ENCODE peak calls at places on chromosomes 12 and 14, in eight cellular contexts. W, S, K, H, C, R, N and V are unnamed samples.

GRCh38 chr14:75249251-75249957 is 29.2 kb upstream of the FOS start:
- DNase-seq in R (no peak), W (peak), S (no peak), N (no peak), H (no peak), C (peak), K (no peak), V (no peak)

GRCh38 chr14:104277416-104278213 is 139.2 kb downstream of the KIF26A start:
- DNase-seq in H (no peak), R (peak), W (no peak), N (no peak), K (no peak), S (no peak), C (no peak), V (no peak)

GRCh38 chr12:123854918-123855317 is 92.8 kb downstream of the DNAH10 start:
- DNase-seq in N (no peak), C (no peak), W (no peak), R (no peak), H (no peak), K (no peak), S (no peak), V (no peak)

GRCh38 chr12:53972152-53972702 is 699 bp upstream of the HOXC11 start:
- DNase-seq in R (no peak), K (no peak), N (no peak), H (no peak), W (no peak), C (no peak), S (no peak), V (peak)

GRCh38 chr12:42504049-42504448 is 85.5 kb downstream of the PRICKLE1 start:
- DNase-seq in C (peak), R (no peak), H (no peak), W (no peak), S (no peak), N (no peak), K (no peak), V (no peak)

GRCh38 chr14:69982220-69982795 is 103.1 kb downstream of the SMOC1 start:
- DNase-seq in H (no peak), K (no peak), W (no peak), C (no peak), R (no peak), S (no peak), N (no peak), V (no peak)

GRCh38 chr12:95258803-95259202 is 41.2 kb downstream of the VEZT start:
- DNase-seq in N (no peak), S (no peak), C (no peak), K (no peak), H (no peak), W (no peak), R (no peak), V (no peak)

GRCh38 chr12:12784911-12785814 is at the start of gene APOLD1:
- DNase-seq in K (no peak), C (peak), R (no peak), W (no peak), S (peak), H (no peak), N (peak), V (no peak)

GRCh38 chr14:56821177-56821576 is 10.9 kb upstream of the OTX2 start:
- DNase-seq in W (no peak), K (no peak), C (no peak), S (no peak), H (no peak), N (no peak), R (no peak), V (no peak)

GRCh38 chr14:73977896-73978295 is 27.8 kb downstream of the COQ6 start:
- DNase-seq in C (no peak), K (no peak), N (no peak), R (no peak), H (no peak), W (no peak), S (no peak), V (no peak)

GRCh38 chr12:52670961-52671360 is 9.2 kb downstream of the KRT1 start:
- DNase-seq in S (no peak), C (no peak), K (no peak), N (no peak), W (no peak), R (no peak), H (no peak), V (no peak)